ENCODE peak calls at places on chromosomes 7 and 10, in four cellular contexts. V, E, Q and J are unnamed samples.

GRCh38 chr10:98817396-98817795 is 370.7 kb upstream of the HPS1 start:
- DNase-seq in E (no peak), Q (no peak), V (no peak), J (no peak)

GRCh38 chr10:82089327-82089726 is 214.3 kb downstream of the NRG3 start:
- DNase-seq in E (peak; percentile 42), V (no peak), Q (no peak), J (peak; percentile 71)

GRCh38 chr7:159025161-159025779 is 119.4 kb downstream of the VIPR2 start:
- DNase-seq in Q (no peak), E (peak; percentile 19), V (no peak), J (no peak)

GRCh38 chr10:132974886-132975881 is 32.8 kb upstream of the CFAP46 start:
- DNase-seq in Q (no peak), E (no peak), V (no peak), J (no peak)

GRCh38 chr7:89681448-89681847 is 472.8 kb upstream of the STEAP1 start:
- DNase-seq in E (no peak), Q (no peak), V (no peak), J (no peak)

GRCh38 chr10:131271966-131272365 is 39.6 kb downstream of the TCERG1L start:
- DNase-seq in Q (no peak), E (no peak), V (no peak), J (no peak)

GRCh38 chr10:96512524-96512991 is 1.2 kb downstream of the TLL2 start:
- DNase-seq in Q (peak; percentile 12), E (peak; percentile 59), V (no peak), J (peak; percentile 33)

GRCh38 chr7:143900230-143900766 is 1.7 kb downstream of the TCAF1 start:
- DNase-seq in E (no peak), Q (peak; percentile 78), V (no peak), J (peak; percentile 65)

GRCh38 chr10:29158066-29158465 is 130.8 kb upstream of the LYZL1 start:
- DNase-seq in Q (no peak), V (no peak), E (no peak), J (no peak)

GRCh38 chr7:30164567-30164966 is 29.8 kb downstream of the MTURN start:
- DNase-seq in Q (peak; percentile 54), V (no peak), E (no peak), J (peak; percentile 75)

GRCh38 chr7:21064698-21065648 is 278.3 kb upstream of the SP8 start:
- DNase-seq in Q (no peak), E (no peak), V (no peak), J (no peak)

GRCh38 chr7:142024547-142024946 is 28.9 kb downstream of the MGAM start:
- DNase-seq in E (no peak), Q (no peak), V (no peak), J (peak; percentile 10)

GRCh38 chr7:26857534-26858228 is 6.7 kb downstream of the SKAP2 start:
- DNase-seq in V (no peak), Q (peak; percentile 67), E (peak; percentile 68), J (peak; percentile 61)

GRCh38 chr7:26857170-26857533 is 7.2 kb downstream of the SKAP2 start:
- DNase-seq in Q (no peak), V (no peak), E (no peak), J (no peak)

GRCh38 chr7:26859720-26860119 is 4.7 kb downstream of the SKAP2 start:
- DNase-seq in V (no peak), Q (no peak), E (no peak), J (no peak)

GRCh38 chr7:26858229-26858568 is 6.2 kb downstream of the SKAP2 start:
- DNase-seq in V (no peak), Q (peak; percentile 5), E (no peak), J (peak; percentile 3)

GRCh38 chr7:26858735-26859134 is 5.7 kb downstream of the SKAP2 start:
- DNase-seq in E (peak; percentile 31), V (no peak), Q (no peak), J (peak; percentile 46)
- H3K27me3 ChIP-seq in E (peaks cover 8% of the 10 kb centered on the region), V (peaks cover 18% of the 10 kb centered on the region), Q (no peaks in the 10 kb centered on the region), J (peaks cover 15% of the 10 kb centered on the region)

DNA sequence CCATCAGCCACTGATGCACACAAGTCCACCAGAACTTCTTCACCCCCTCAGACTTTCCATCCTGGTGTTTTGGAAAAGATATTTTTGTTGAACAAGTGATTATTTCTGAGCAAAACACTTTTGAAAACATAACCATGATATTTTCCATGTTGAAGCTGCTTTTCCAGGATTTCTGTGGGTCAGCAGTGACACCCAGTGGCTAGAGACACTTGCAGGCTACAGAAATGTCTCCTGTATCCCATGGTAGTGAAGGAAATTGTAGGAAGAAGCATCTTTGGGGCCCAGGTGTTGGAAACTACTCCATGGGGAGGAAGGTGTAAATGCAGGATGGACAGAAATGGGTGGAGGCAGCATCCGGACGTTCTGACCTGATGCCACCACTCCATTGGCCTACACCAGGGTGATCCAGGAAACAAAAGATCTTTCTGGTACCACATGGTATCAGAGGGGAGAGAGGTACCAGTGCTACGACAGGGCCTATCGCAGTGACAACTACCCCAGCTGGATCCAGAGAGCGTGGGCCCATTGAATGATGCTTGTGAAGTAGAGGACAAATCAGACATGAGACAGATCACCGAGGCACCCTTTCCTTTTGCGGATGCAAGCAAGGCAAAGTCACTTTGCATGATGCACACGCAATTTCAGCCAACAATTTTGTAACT is 111.7 kb upstream of the COBL start:
- DNase-seq in V (no peak), E (no peak), Q (no peak), J (peak; percentile 43)
- H3K23ac ChIP-seq in V (no peak overlapping the region), E (no peak overlapping the region), Q (no peak overlapping the region), J (no peak overlapping the region)

GRCh38 chr7:122301858-122302745 is 2.4 kb downstream of the FEZF1 start:
- DNase-seq in Q (no peak), V (no peak), E (peak; percentile 63), J (peak; percentile 31)
- H3K27me3 ChIP-seq in Q (peaks cover 69% of the 10 kb centered on the region), V (peaks cover 69% of the 10 kb centered on the region), E (peaks cover 42% of the 10 kb centered on the region), J (peaks cover 50% of the 10 kb centered on the region)

DNA sequence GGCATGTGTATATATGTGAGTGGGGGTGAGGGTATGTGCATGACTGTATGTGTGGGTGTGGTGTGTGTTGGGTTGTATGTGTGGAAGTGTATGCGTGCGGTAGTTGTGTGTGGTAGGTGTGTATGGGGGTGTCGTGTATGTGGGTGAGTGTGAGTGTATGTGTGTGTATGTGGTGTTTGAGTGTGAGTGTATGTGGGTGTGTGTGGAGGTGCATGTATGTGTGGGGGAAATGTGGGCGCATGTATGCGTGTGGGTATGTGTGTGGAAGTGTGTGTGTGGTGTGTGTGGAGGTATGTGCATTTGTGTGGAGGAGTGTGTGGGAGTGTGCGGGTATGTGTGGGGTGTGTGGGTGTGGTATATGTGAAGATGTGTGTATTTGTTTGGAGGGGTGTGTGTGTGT is 269.5 kb downstream of the GPR158 start:
- DNase-seq in V (no peak), E (no peak), Q (no peak), J (no peak)
- H3K23ac ChIP-seq in V (no peak overlapping the region), E (no peak overlapping the region), Q (no peak overlapping the region), J (no peak overlapping the region)

GRCh38 chr10:84004206-84004605 is 135.1 kb upstream of the GHITM start:
- DNase-seq in Q (no peak), V (no peak), E (no peak), J (no peak)
- H3K27me3 ChIP-seq in Q (no peaks in the 10 kb centered on the region), V (no peaks in the 10 kb centered on the region), E (no peaks in the 10 kb centered on the region), J (no peaks in the 10 kb centered on the region)

GRCh38 chr10:118769898-118770600 is 15.3 kb upstream of the CACUL1 start:
- DNase-seq in E (no peak), Q (no peak), V (no peak), J (no peak)
- H3K23ac ChIP-seq in E (no peak overlapping the region), Q (no peak overlapping the region), V (no peak overlapping the region), J (no peak overlapping the region)

DNA sequence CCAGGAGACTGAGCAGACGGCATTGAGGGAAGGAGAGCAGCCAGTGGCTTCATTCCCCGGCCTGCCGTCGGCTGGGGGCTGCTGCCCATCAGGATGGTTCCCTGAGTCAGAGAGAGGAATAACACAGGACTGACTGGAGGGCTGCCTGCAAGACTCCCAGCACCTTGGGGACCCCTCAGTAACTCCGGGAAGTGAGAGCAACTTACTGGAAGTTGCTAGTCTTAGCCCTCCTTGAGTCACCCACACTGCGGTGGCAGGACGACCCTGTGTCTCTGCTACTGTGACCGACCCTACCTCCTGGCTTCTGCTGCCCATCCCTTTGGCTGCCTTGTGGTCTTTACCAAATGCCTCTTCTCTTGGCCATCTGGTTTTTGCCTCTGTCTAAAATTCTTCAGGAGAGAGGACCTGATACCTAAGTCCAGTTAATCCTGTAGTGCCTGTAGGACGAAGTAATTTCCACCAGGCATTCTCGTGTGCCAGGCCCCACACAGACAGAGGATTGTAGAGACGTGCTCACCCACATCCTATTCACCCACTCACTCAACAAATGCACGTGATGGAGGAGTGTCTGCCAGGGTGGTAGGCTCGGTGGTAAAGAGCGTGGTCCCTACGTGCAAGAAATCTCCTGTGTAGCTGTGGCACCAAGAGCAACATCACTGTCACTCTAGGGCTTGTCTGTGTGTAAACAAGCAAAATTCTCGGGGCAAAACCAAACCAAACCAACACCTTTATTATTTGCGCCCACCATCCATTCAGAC is 156.5 kb downstream of the PRKCQ start:
- DNase-seq in V (no peak), E (no peak), Q (no peak), J (no peak)
- H3K27me3 ChIP-seq in V (no peaks in the 10 kb centered on the region), E (no peaks in the 10 kb centered on the region), Q (peaks cover 7% of the 10 kb centered on the region), J (no peaks in the 10 kb centered on the region)

DNA sequence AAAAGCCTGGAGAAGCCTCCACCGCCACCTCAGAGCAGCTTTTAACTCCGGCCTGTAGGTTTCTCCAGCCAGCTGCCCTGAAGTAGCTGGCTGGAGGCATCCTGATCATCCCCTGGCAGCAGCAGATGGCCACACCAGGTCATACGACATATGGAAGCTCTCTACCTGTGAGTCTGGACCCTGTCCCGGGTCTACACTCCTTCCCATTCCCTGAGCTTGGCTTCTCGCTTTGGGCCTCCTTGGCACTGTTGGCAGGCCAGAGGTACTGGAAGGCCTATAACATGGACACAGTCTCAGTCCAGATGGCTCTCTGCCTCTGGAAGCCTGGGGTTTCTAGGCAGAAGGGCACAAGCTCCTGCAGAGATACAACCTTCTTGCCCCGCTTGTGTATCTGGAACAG is 43.5 kb upstream of the TRIM8 start:
- DNase-seq in V (no peak), Q (no peak), E (no peak), J (no peak)
- H3K23ac ChIP-seq in V (no peak overlapping the region), Q (no peak overlapping the region), E (no peak overlapping the region), J (no peak overlapping the region)